ENCODE peak calls at places on chromosomes 13 and 19, in ten cellular contexts. E, B, F, R, Z, J, U, W, N and Q are unnamed samples.

GRCh38 chr13:53732664-53733063 is 704.1 kb downstream of the OLFM4 start:
- DNase-seq in E (no peak), B (no peak), F (no peak), R (no peak), Z (no peak), J (no peak), U (no peak), W (no peak), N (no peak), Q (no peak)

GRCh38 chr13:77398825-77399620 is 72.1 kb upstream of the MYCBP2 start:
- DNase-seq in E (no peak), B (no peak), F (no peak), R (no peak), Z (no peak), J (no peak), U (no peak), W (no peak), N (no peak), Q (no peak)

GRCh38 chr19:35673121-35673804 is 6.9 kb downstream of the UPK1A start:
- DNase-seq in E (no peak), B (peak; percentile 87), F (peak; percentile 54), R (peak; percentile 13), Z (peak; percentile 33), J (peak; percentile 71), U (no peak), W (no peak), N (no peak), Q (no peak)

GRCh38 chr19:1945899-1946298 is 4.9 kb downstream of the CSNK1G2 start:
- DNase-seq in E (no peak), B (peak; percentile 18), F (no peak), R (peak; percentile 58), Z (no peak), J (peak; percentile 49), U (no peak), W (no peak), N (peak; percentile 22), Q (peak; percentile 32)

GRCh38 chr13:27266937-27267336 is 3.7 kb upstream of the RASL11A start:
- DNase-seq in E (no peak), B (no peak), F (no peak), R (no peak), Z (no peak), J (no peak), U (no peak), W (no peak), N (no peak), Q (no peak)

GRCh38 chr13:40648841-40649240 is 17.6 kb downstream of the FOXO1 start:
- DNase-seq in E (no peak), B (no peak), F (no peak), R (no peak), Z (no peak), J (no peak), U (no peak), W (no peak), N (no peak), Q (no peak)

GRCh38 chr13:63092461-63092860 is 1676.8 kb upstream of the PCDH20 start:
- DNase-seq in E (no peak), B (no peak), F (no peak), R (no peak), Z (peak; percentile 49), J (no peak), U (no peak), W (no peak), N (no peak), Q (no peak)

GRCh38 chr19:4059931-4060620 is 6.6 kb downstream of the ZBTB7A start:
- DNase-seq in E (no peak), B (no peak), F (peak; percentile 85), R (no peak), Z (no peak), J (peak; percentile 72), U (no peak), W (no peak), N (no peak), Q (peak; percentile 74)

GRCh38 chr19:46475976-46476375 is 4.6 kb upstream of the PNMA8A start:
- DNase-seq in E (no peak), B (no peak), F (no peak), R (no peak), Z (peak; percentile 49), J (peak; percentile 73), U (no peak), W (no peak), N (no peak), Q (no peak)

GRCh38 chr13:40619479-40619814 is 47.0 kb downstream of the FOXO1 start:
- DNase-seq in E (no peak), B (no peak), F (no peak), R (no peak), Z (peak; percentile 15), J (no peak), U (no peak), W (no peak), N (no peak), Q (no peak)

GRCh38 chr19:36409841-36410240 is 8.6 kb downstream of the ZFP82 start:
- DNase-seq in E (no peak), B (no peak), F (no peak), R (no peak), Z (no peak), J (no peak), U (no peak), W (no peak), N (no peak), Q (no peak)

GRCh38 chr13:112905990-112906641 is 62.9 kb upstream of the MCF2L start:
- DNase-seq in E (peak; percentile 80), B (no peak), F (no peak), R (no peak), Z (no peak), J (no peak), U (no peak), W (no peak), N (no peak), Q (no peak)

GRCh38 chr19:17136026-17136425 is 60.4 kb downstream of the MYO9B start:
- DNase-seq in E (no peak), B (no peak), F (no peak), R (no peak), Z (no peak), J (no peak), U (no peak), W (no peak), N (no peak), Q (no peak)